ENCODE peak calls at places on chromosomes 7 and 10, in ten cellular contexts. Q is T47D, I is GM12865, D is sciatic nerve, X is BE2C, C is tibial artery, L is GM03348, U is NCI-H460, V is left ventricle myocardium superior, B is fibroblast of the aortic adventitia. F is an unnamed sample.

GRCh38 chr7:117163101-117163500 is 159.8 kb downstream of the WNT2 start:
- DNase-seq in Q (no peak), I (no peak), D (no peak), X (no peak), C (no peak), L (no peak), U (no peak), V (no peak), B (no peak), F (no peak)

GRCh38 chr7:158795272-158795671 is 34.0 kb downstream of the ESYT2 start:
- DNase-seq in Q (no peak), I (no peak), D (no peak), X (no peak), C (no peak), L (no peak), U (no peak), V (no peak), B (no peak), F (no peak)

GRCh38 chr10:124650820-124651401 is 93.3 kb downstream of the FAM53B start:
- DNase-seq in Q (no peak), I (peak), D (no peak), X (no peak), C (no peak), L (no peak), U (no peak), V (peak), B (no peak), F (peak)

GRCh38 chr10:98154076-98154475 is 19.6 kb downstream of the R3HCC1L start:
- DNase-seq in Q (no peak), I (no peak), D (no peak), X (no peak), C (no peak), L (no peak), U (no peak), V (no peak), B (no peak), F (no peak)

GRCh38 chr10:18737236-18737635 is 78.0 kb downstream of the ARL5B start:
- DNase-seq in Q (no peak), I (no peak), D (no peak), X (no peak), C (no peak), L (peak), U (no peak), V (no peak), B (peak), F (no peak)

GRCh38 chr10:4144802-4145201 is 359.8 kb upstream of the KLF6 start:
- DNase-seq in Q (no peak), I (no peak), D (no peak), X (no peak), C (no peak), L (peak), U (no peak), V (no peak), B (peak), F (no peak)

GRCh38 chr10:82463165-82463564 is 588.2 kb downstream of the NRG3 start:
- DNase-seq in Q (no peak), I (no peak), D (no peak), X (no peak), C (no peak), L (no peak), U (no peak), V (no peak), B (no peak), F (no peak)

GRCh38 chr10:31677198-31678138 is 251.2 kb downstream of the ARHGAP12 start:
- DNase-seq in Q (no peak), I (no peak), D (no peak), X (no peak), C (no peak), L (no peak), U (no peak), V (no peak), B (no peak), F (no peak)

GRCh38 chr10:132542819-132543218 is 5.2 kb downstream of the INPP5A start:
- DNase-seq in Q (no peak), I (no peak), D (no peak), X (no peak), C (peak), L (no peak), U (no peak), V (no peak), B (no peak), F (no peak)

GRCh38 chr7:8035647-8036518 is 67.3 kb downstream of the GLCCI1 start:
- DNase-seq in Q (no peak), I (peak), D (no peak), X (peak), C (no peak), L (peak), U (peak), V (no peak), B (peak), F (no peak)

GRCh38 chr10:86538547-86538946 is 17.0 kb upstream of the WAPL start:
- DNase-seq in Q (no peak), I (peak), D (no peak), X (no peak), C (peak), L (no peak), U (no peak), V (no peak), B (peak), F (peak)

GRCh38 chr7:39950473-39951155 is 558 bp downstream of the CDK13 start:
- DNase-seq in Q (peak), I (peak), D (peak), X (peak), C (peak), L (peak), U (no peak), V (peak), B (peak), F (peak)

GRCh38 chr7:55427800-55428199 is 62.7 kb downstream of the LANCL2 start:
- DNase-seq in Q (no peak), I (no peak), D (no peak), X (no peak), C (no peak), L (no peak), U (no peak), V (no peak), B (no peak), F (no peak)

GRCh38 chr7:157548691-157549265 is 212.0 kb downstream of the DNAJB6 start:
- DNase-seq in Q (no peak), I (no peak), D (peak), X (no peak), C (peak), L (no peak), U (no peak), V (peak), B (no peak), F (peak)

GRCh38 chr10:89426230-89426868 is 12.0 kb downstream of the IFIT5 start:
- DNase-seq in Q (peak), I (peak), D (no peak), X (no peak), C (no peak), L (peak), U (peak), V (no peak), B (peak), F (no peak)

GRCh38 chr10:62093863-62094291 is 174.8 kb downstream of the RTKN2 start:
- DNase-seq in Q (no peak), I (no peak), D (no peak), X (no peak), C (no peak), L (peak), U (no peak), V (no peak), B (peak), F (no peak)

F was measured in right cardiac atrium.